ENCODE peak calls at places on chromosome 18, in six cellular contexts. U is neuronal stem cell, P is mesendoderm, R is IMR-90, J is H1, K is H9. D is an unnamed sample.

GRCh38 chr18:35087726-35088125 is 46.5 kb downstream of the MAPRE2 start:
- DNase-seq in U (no peak), P (no peak), R (no peak), J (no peak), K (no peak), D (no peak)

GRCh38 chr18:6249110-6249680 is 165.5 kb downstream of the L3MBTL4 start:
- DNase-seq in U (no peak), P (no peak), R (no peak), J (no peak), K (no peak), D (no peak)

GRCh38 chr18:9612215-9612830 is 2.0 kb downstream of the PPP4R1 start:
- DNase-seq in U (no peak), P (peak; percentile 55), R (peak; percentile 58), J (no peak), K (no peak), D (peak; percentile 66)

GRCh38 chr18:56651771-56652092 is 573 bp downstream of the WDR7 start:
- DNase-seq in U (no peak), P (no peak), R (no peak), J (no peak), K (no peak), D (no peak)

GRCh38 chr18:78655921-78656320 is 323.7 kb upstream of the SALL3 start:
- DNase-seq in U (no peak), P (no peak), R (no peak), J (no peak), K (no peak), D (no peak)

GRCh38 chr18:55405655-55406373 is 182.2 kb downstream of the TCF4 start:
- DNase-seq in U (no peak), P (peak; percentile 58), R (peak; percentile 95), J (no peak), K (no peak), D (peak; percentile 91)

GRCh38 chr18:10378688-10379465 is 75.6 kb upstream of the APCDD1 start:
- DNase-seq in U (no peak), P (no peak), R (peak; percentile 78), J (no peak), K (no peak), D (peak; percentile 16)

GRCh38 chr18:35777042-35777441 is 195.4 kb upstream of the RMP24 start:
- DNase-seq in U (no peak), P (peak; percentile 22), R (no peak), J (no peak), K (peak; percentile 61), D (no peak)

GRCh38 chr18:79924814-79925655 is 26.4 kb downstream of the SLC66A2 start:
- DNase-seq in U (no peak), P (no peak), R (no peak), J (no peak), K (peak; percentile 22), D (no peak)

GRCh38 chr18:79919089-79919488 is 32.4 kb downstream of the SLC66A2 start:
- DNase-seq in U (no peak), P (no peak), R (no peak), J (no peak), K (peak; percentile 15), D (no peak)

GRCh38 chr18:22136395-22136794 is 33.0 kb upstream of the GATA6 start:
- DNase-seq in U (no peak), P (no peak), R (peak; percentile 46), J (no peak), K (no peak), D (peak; percentile 41)

GRCh38 chr18:57281519-57281918 is 70.8 kb upstream of the ST8SIA3 start:
- DNase-seq in U (no peak), P (no peak), R (no peak), J (no peak), K (no peak), D (no peak)

GRCh38 chr18:55317832-55318231 is 270.2 kb downstream of the TCF4 start:
- DNase-seq in U (no peak), P (no peak), R (no peak), J (no peak), K (no peak), D (no peak)

GRCh38 chr18:54829856-54830255 is 1.6 kb downstream of the RAB27B start:
- DNase-seq in U (no peak), P (no peak), R (no peak), J (no peak), K (no peak), D (no peak)

GRCh38 chr18:79400591-79401381 is 5.1 kb downstream of the NFATC1 start:
- DNase-seq in U (no peak), P (no peak), R (no peak), J (no peak), K (no peak), D (no peak)

GRCh38 chr18:36527740-36528455 is 230.4 kb downstream of the FHOD3 start:
- DNase-seq in U (no peak), P (peak; percentile 10), R (no peak), J (no peak), K (no peak), D (no peak)

GRCh38 chr18:55265916-55266488 is 306.7 kb upstream of the CCDC68 start:
- DNase-seq in U (no peak), P (peak; percentile 47), R (peak; percentile 27), J (no peak), K (no peak), D (peak; percentile 41)

GRCh38 chr18:28147674-28148171 is 29.2 kb downstream of the CDH2 start:
- DNase-seq in U (no peak), P (no peak), R (peak; percentile 85), J (no peak), K (no peak), D (peak; percentile 95)

GRCh38 chr18:61448316-61448715 is 115.1 kb downstream of the CDH20 start:
- DNase-seq in U (no peak), P (no peak), R (no peak), J (no peak), K (no peak), D (no peak)

GRCh38 chr18:45730832-45731545 is 7.0 kb downstream of the SLC14A1 start:
- DNase-seq in U (no peak), P (no peak), R (peak; percentile 86), J (no peak), K (no peak), D (peak; percentile 89)

GRCh38 chr18:74906189-74906588 is 302.8 kb downstream of the PTGR3 start:
- DNase-seq in U (no peak), P (no peak), R (peak; percentile 96), J (no peak), K (no peak), D (peak; percentile 59)

GRCh38 chr18:2442726-2443275 is 128.5 kb downstream of the METTL4 start:
- DNase-seq in U (no peak), P (no peak), R (peak; percentile 8), J (no peak), K (no peak), D (no peak)

GRCh38 chr18:36075862-36076587 is 8.7 kb upstream of the RPRD1A start:
- DNase-seq in U (no peak), P (peak; percentile 23), R (peak; percentile 89), J (no peak), K (no peak), D (peak; percentile 99)

GRCh38 chr18:35005963-35006577 is 35.1 kb upstream of the MAPRE2 start:
- DNase-seq in U (peak; percentile 63), P (peak; percentile 78), R (peak; percentile 70), J (no peak), K (no peak), D (peak; percentile 78)

GRCh38 chr18:47586418-47586817 is 335.0 kb upstream of the SKOR2 start:
- DNase-seq in U (no peak), P (no peak), R (no peak), J (no peak), K (no peak), D (no peak)
- H2BK15ac ChIP-seq in U (no peak overlapping the region), P (no peak overlapping the region), R (no peak overlapping the region), J (no peak overlapping the region), K (no peak overlapping the region), D (no peak overlapping the region)

GRCh38 chr18:12564861-12565260 is 93.0 kb downstream of the SPIRE1 start:
- DNase-seq in U (no peak), P (no peak), R (no peak), J (no peak), K (no peak), D (no peak)

GRCh38 chr18:12571617-12572016 is 86.3 kb downstream of the SPIRE1 start:
- DNase-seq in U (no peak), P (no peak), R (no peak), J (no peak), K (no peak), D (peak; percentile 22)

GRCh38 chr18:12569791-12570190 is 88.1 kb downstream of the SPIRE1 start:
- DNase-seq in U (no peak), P (no peak), R (no peak), J (no peak), K (no peak), D (no peak)

GRCh38 chr18:12564378-12564777 is 93.5 kb downstream of the SPIRE1 start:
- DNase-seq in U (no peak), P (no peak), R (no peak), J (no peak), K (no peak), D (no peak)

DNA sequence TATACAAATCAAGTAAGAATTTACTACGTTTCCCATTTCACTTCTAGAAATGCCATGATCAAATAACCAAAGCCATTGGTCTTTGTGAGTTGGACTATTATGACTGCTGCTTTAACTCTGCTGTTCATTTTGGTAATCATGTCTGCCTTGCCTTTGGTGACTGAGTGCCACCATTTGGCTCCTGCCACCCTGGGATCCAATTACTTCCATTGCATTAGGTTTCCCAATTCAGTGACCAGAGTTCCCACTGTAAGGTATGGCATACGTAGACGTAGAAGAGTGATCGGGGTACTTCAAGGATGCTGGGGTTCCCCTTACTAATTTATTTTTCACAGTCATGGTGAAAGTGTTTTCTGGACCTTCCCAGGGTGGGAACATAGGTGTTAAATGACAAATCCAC is 90.1 kb downstream of the SPIRE1 start:
- DNase-seq in U (no peak), P (no peak), R (no peak), J (no peak), K (no peak), D (no peak)
- H2BK15ac ChIP-seq in U (no peak overlapping the region), P (no peak overlapping the region), R (no peak overlapping the region), J (no peak overlapping the region), K (no peak overlapping the region), D (no peak overlapping the region)

DNA sequence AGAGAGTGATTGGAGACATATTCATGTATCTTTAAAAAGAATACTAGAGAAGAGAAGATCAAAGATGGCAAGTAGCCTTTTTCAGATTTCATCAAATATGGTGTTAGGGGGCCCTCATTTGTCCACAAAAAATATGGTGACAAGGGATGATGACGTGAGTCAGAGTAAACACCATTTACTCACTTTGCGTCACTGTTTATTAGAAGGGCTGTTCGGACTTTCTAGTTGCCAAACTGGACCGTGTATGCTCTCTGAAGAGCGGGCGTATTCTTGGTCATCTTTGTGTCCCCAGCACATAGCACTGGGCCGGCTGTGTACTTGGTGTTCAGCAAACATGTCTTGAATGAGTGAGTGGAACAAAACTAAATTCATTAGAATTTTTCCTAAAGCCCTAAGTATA is 37.5 kb downstream of the TTC39C start:
- DNase-seq in U (no peak), P (no peak), R (no peak), J (no peak), K (no peak), D (peak; percentile 29)
- H2BK15ac ChIP-seq in U (no peak overlapping the region), P (no peak overlapping the region), R (peak overlapping the region; percentile 28), J (no peak overlapping the region), K (no peak overlapping the region), D (no peak overlapping the region)

DNA sequence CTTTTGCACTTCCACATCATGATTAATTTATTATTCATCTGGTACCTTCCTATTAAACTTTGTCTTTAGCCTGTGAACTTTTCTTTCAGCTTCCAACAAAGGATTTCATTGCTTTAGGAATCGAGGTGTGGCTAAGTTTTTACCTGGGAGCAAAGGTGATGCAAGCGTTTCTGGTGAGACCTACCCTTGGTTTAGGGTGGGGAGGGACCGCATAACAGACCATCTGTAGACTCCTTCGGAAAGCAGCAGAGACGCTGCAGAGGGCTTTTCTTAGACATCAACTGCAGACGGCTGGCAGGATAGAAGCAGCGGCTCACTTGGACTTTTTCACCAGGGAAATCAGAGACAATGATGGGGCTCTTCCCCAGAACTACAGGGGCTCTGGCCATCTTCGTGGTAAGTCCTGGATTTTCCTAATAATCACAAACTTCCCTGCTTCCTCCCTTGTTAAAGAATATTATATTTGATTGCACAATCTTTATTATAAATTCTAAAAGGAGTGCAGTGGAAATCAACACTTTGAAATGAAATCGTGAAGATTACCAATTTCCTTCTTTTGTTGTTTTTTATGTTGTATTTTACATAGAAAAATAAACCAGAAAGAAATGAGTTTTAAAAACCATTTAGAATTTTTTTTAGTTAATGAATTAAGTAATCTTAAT is at the start of gene DSG3:
- DNase-seq in U (no peak), P (peak; percentile 19), R (no peak), J (no peak), K (no peak), D (no peak)
- H2BK15ac ChIP-seq in U (no peak within 1 kb of the TSS), P (no peak within 1 kb of the TSS), R (no peak within 1 kb of the TSS), J (no peak within 1 kb of the TSS), K (no peak within 1 kb of the TSS), D (no peak within 1 kb of the TSS)

D was measured in mesenchymal stem cell.